ENCODE peak calls at places on chromosome 22, in four cellular contexts. K is mesothelial cell of epicardium, B is SK-N-SH, O is right lobe of liver. Z is an unnamed sample.

GRCh38 chr22:31683181-31684105 is 21.4 kb upstream of the PISD start:
- DNase-seq in B (no peak), K (no peak), O (no peak), Z (no peak)

GRCh38 chr22:27504360-27504759 is 297.2 kb downstream of the MN1 start:
- DNase-seq in B (no peak), K (no peak), O (no peak), Z (no peak)

GRCh38 chr22:37328017-37328416 is 45.7 kb downstream of the CYTH4 start:
- DNase-seq in B (no peak), K (no peak), O (no peak), Z (no peak)

GRCh38 chr22:28562324-28562723 is 117.3 kb downstream of the TTC28 start:
- DNase-seq in O (no peak), K (no peak), B (no peak), Z (no peak)

GRCh38 chr22:19767427-19768380 is 7.1 kb downstream of the TBX1 start:
- DNase-seq in K (no peak), O (no peak), B (no peak), Z (no peak)

GRCh38 chr22:30881361-30882180 is 87.0 kb downstream of the MORC2 start:
- DNase-seq in B (peak; percentile 60), O (peak; percentile 62), K (peak; percentile 59), Z (no peak)

GRCh38 chr22:46040471-46041465 is 63.8 kb upstream of the WNT7B start:
- DNase-seq in B (no peak), O (peak; percentile 33), K (no peak), Z (peak; percentile 58)

GRCh38 chr22:30282616-30283046 is 6.7 kb downstream of the CASTOR1 start:
- DNase-seq in O (no peak), B (no peak), K (no peak), Z (no peak)

GRCh38 chr22:38014083-38014482 is 29.7 kb upstream of the SOX10 start:
- DNase-seq in B (no peak), K (no peak), O (no peak), Z (no peak)

GRCh38 chr22:23066200-23067022 is 3.9 kb upstream of the GNAZ start:
- DNase-seq in K (no peak), O (no peak), B (no peak), Z (peak; percentile 6)

GRCh38 chr22:37401401-37401859 is 25.8 kb downstream of the ELFN2 start:
- DNase-seq in B (no peak), O (peak; percentile 59), K (no peak), Z (no peak)

GRCh38 chr22:17878970-17879369 is 104.7 kb upstream of the BID start:
- DNase-seq in B (peak; percentile 70), O (no peak), K (no peak), Z (no peak)

GRCh38 chr22:41600976-41601375 is 11.3 kb upstream of the PMM1 start:
- DNase-seq in K (no peak), O (no peak), B (no peak), Z (no peak)

GRCh38 chr22:25006354-25006753 is 53.8 kb downstream of the KIAA1671 start:
- DNase-seq in K (no peak), O (no peak), B (no peak), Z (no peak)

GRCh38 chr22:45029501-45029900 is 19.7 kb upstream of the PHF21B start:
- DNase-seq in B (no peak), K (no peak), O (no peak), Z (no peak)

GRCh38 chr22:37762389-37762836 is 45.3 kb upstream of the GCAT start:
- DNase-seq in K (no peak), B (no peak), O (no peak), Z (no peak)

GRCh38 chr22:26432619-26433311 is 3.7 kb downstream of the ASPHD2 start:
- DNase-seq in B (no peak), K (no peak), O (no peak), Z (no peak)

GRCh38 chr22:48098243-48098935 is 1335.9 kb downstream of the TBC1D22A start:
- DNase-seq in B (no peak), K (no peak), O (no peak), Z (no peak)

GRCh38 chr22:28983190-28983589 is 78.4 kb downstream of the C22orf31 start:
- DNase-seq in K (no peak), B (no peak), O (no peak), Z (no peak)

GRCh38 chr22:23216331-23217170 is 36.2 kb downstream of the BCR start:
- DNase-seq in O (peak; percentile 87), K (no peak), B (no peak), Z (no peak)

GRCh38 chr22:29217827-29218757 is 12.4 kb downstream of the EMID1 start:
- DNase-seq in O (no peak), K (no peak), B (peak; percentile 25), Z (peak; percentile 40)

GRCh38 chr22:50697667-50698506 is 25.3 kb downstream of the SHANK3 start:
- DNase-seq in B (peak; percentile 76), O (peak; percentile 59), K (no peak), Z (no peak)

GRCh38 chr22:30328466-30329049 is 1.8 kb upstream of the TBC1D10A start:
- DNase-seq in B (no peak), O (no peak), K (no peak), Z (no peak)

GRCh38 chr22:49923445-49923844 is 5.0 kb downstream of the CRELD2 start:
- DNase-seq in K (no peak), O (no peak), B (no peak), Z (no peak)

GRCh38 chr22:39381009-39381755 is 18.4 kb upstream of the TAB1 start:
- DNase-seq in B (no peak), K (no peak), O (no peak), Z (no peak)

GRCh38 chr22:28771195-28771791 is 1.2 kb upstream of the CCDC117 start:
- DNase-seq in K (no peak), B (no peak), O (peak; percentile 78), Z (no peak)

GRCh38 chr22:29842740-29843139 is 4.7 kb upstream of the ASCC2 start:
- DNase-seq in O (no peak), B (no peak), K (no peak), Z (no peak)

GRCh38 chr22:24962835-24963234 is 10.3 kb downstream of the KIAA1671 start:
- DNase-seq in K (no peak), O (no peak), B (no peak), Z (no peak)

GRCh38 chr22:38567531-38568245 is 2.3 kb downstream of the DMC1 start:
- DNase-seq in O (no peak), K (no peak), B (no peak), Z (no peak)

GRCh38 chr22:23453277-23453676 is 126.8 kb downstream of the IGLL1 start:
- DNase-seq in K (no peak), O (no peak), B (no peak), Z (no peak)

GRCh38 chr22:41910050-41910598 is 4.8 kb downstream of the SHISA8 start:
- DNase-seq in O (no peak), K (no peak), B (peak; percentile 73), Z (peak; percentile 28)

GRCh38 chr22:46105494-46106278 is 44.6 kb upstream of the PPARA start:
- DNase-seq in O (peak; percentile 69), B (no peak), K (no peak), Z (peak; percentile 67)

GRCh38 chr22:39518996-39519680 is 1.2 kb upstream of the ATF4 start:
- DNase-seq in K (no peak), O (no peak), B (peak; percentile 47), Z (peak; percentile 29)

Z was measured in pancreas.